ENCODE peak calls at places on chromosomes 13 and 19, in four cellular contexts. One of them, this sample, is unnamed.
A peak's percentile ranks its signal among the peaks of the same experiment; 100 is the strongest.

GRCh38 chr13:50677687-50678463 is 165.6 kb downstream of the DLEU7 start:
- DNase-seq in bronchial epithelial cell: no peak
- DNase-seq in neural progenitor cell: no peak
- DNase-seq in tibial artery: no peak
- DNase-seq in this sample: no peak

GRCh38 chr19:38134538-38135149 is 89.4 kb downstream of the DPF1 start:
- DNase-seq in tibial artery: no peak
- DNase-seq in neural progenitor cell: peak; percentile 78
- DNase-seq in bronchial epithelial cell: peak; percentile 50
- DNase-seq in this sample: no peak

GRCh38 chr19:50447053-50447452 is 14.4 kb downstream of the MYBPC2 start:
- DNase-seq in neural progenitor cell: no peak
- DNase-seq in bronchial epithelial cell: no peak
- DNase-seq in tibial artery: no peak
- DNase-seq in this sample: no peak

GRCh38 chr19:5309438-5310204 is 31.0 kb downstream of the PTPRS start:
- DNase-seq in tibial artery: no peak
- DNase-seq in neural progenitor cell: no peak
- DNase-seq in bronchial epithelial cell: no peak
- DNase-seq in this sample: no peak

GRCh38 chr19:6654347-6655310 is 15.3 kb downstream of the TNFSF14 start:
- DNase-seq in neural progenitor cell: no peak
- DNase-seq in bronchial epithelial cell: no peak
- DNase-seq in tibial artery: no peak
- DNase-seq in this sample: no peak

GRCh38 chr13:113929628-113930615 is 44.0 kb downstream of the C13orf46 start:
- DNase-seq in neural progenitor cell: no peak
- DNase-seq in bronchial epithelial cell: no peak
- DNase-seq in tibial artery: peak; percentile 33
- DNase-seq in this sample: peak; percentile 57

GRCh38 chr13:100209857-100210580 is 121.1 kb downstream of the PCCA start:
- DNase-seq in bronchial epithelial cell: peak; percentile 84
- DNase-seq in tibial artery: no peak
- DNase-seq in neural progenitor cell: no peak
- DNase-seq in this sample: no peak

GRCh38 chr19:13872695-13873389 is 4.1 kb upstream of the NANOS3 start:
- DNase-seq in bronchial epithelial cell: no peak
- DNase-seq in neural progenitor cell: peak; percentile 89
- DNase-seq in tibial artery: no peak
- DNase-seq in this sample: no peak

GRCh38 chr13:109510036-109510435 is 276.3 kb downstream of the IRS2 start:
- DNase-seq in bronchial epithelial cell: no peak
- DNase-seq in tibial artery: no peak
- DNase-seq in neural progenitor cell: no peak
- DNase-seq in this sample: no peak

GRCh38 chr19:7535035-7535992 is at the start of gene PNPLA6:
- DNase-seq in neural progenitor cell: peak; percentile 98
- DNase-seq in bronchial epithelial cell: peak; percentile 82
- DNase-seq in tibial artery: peak; percentile 94
- DNase-seq in this sample: peak; percentile 98

GRCh38 chr13:76646946-76647345 is 239.3 kb downstream of the KCTD12 start:
- DNase-seq in tibial artery: no peak
- DNase-seq in bronchial epithelial cell: no peak
- DNase-seq in neural progenitor cell: no peak
- DNase-seq in this sample: no peak

GRCh38 chr13:28753208-28753892 is 34.6 kb upstream of the SLC46A3 start:
- DNase-seq in bronchial epithelial cell: peak; percentile 91
- DNase-seq in neural progenitor cell: no peak
- DNase-seq in tibial artery: peak; percentile 58
- DNase-seq in this sample: peak; percentile 69

GRCh38 chr19:33414667-33415605 is 41.4 kb downstream of the CEBPG start:
- DNase-seq in neural progenitor cell: no peak
- DNase-seq in bronchial epithelial cell: no peak
- DNase-seq in tibial artery: no peak
- DNase-seq in this sample: no peak

GRCh38 chr19:19661675-19662251 is 1.7 kb downstream of the ATP13A1 start:
- DNase-seq in bronchial epithelial cell: no peak
- DNase-seq in tibial artery: no peak
- DNase-seq in neural progenitor cell: peak; percentile 87
- DNase-seq in this sample: no peak

GRCh38 chr19:33227242-33227650 is 1.6 kb upstream of the SLC7A10 start:
- DNase-seq in tibial artery: no peak
- DNase-seq in neural progenitor cell: no peak
- DNase-seq in bronchial epithelial cell: no peak
- DNase-seq in this sample: peak; percentile 84

GRCh38 chr13:33676700-33677048 is 141.3 kb upstream of the RFC3 start:
- DNase-seq in bronchial epithelial cell: peak; percentile 66
- DNase-seq in tibial artery: peak; percentile 54
- DNase-seq in neural progenitor cell: no peak
- DNase-seq in this sample: no peak

GRCh38 chr19:8631425-8631819 is 989 bp downstream of the NFILZ start:
- DNase-seq in bronchial epithelial cell: no peak
- DNase-seq in tibial artery: no peak
- DNase-seq in neural progenitor cell: peak; percentile 87
- DNase-seq in this sample: no peak

GRCh38 chr19:10299545-10300458 is 9.8 kb downstream of the ZGLP1 start:
- DNase-seq in neural progenitor cell: no peak
- DNase-seq in bronchial epithelial cell: no peak
- DNase-seq in tibial artery: no peak
- DNase-seq in this sample: no peak

GRCh38 chr13:50722437-50723125 is 120.9 kb downstream of the DLEU7 start:
- DNase-seq in neural progenitor cell: no peak
- DNase-seq in bronchial epithelial cell: peak; percentile 68
- DNase-seq in tibial artery: no peak
- DNase-seq in this sample: no peak

GRCh38 chr13:25394661-25395060 is 22.9 kb downstream of the ATP8A2 start:
- DNase-seq in tibial artery: no peak
- DNase-seq in neural progenitor cell: no peak
- DNase-seq in bronchial epithelial cell: no peak
- DNase-seq in this sample: no peak

GRCh38 chr19:31562916-31563626 is 213.8 kb upstream of the TSHZ3 start:
- DNase-seq in tibial artery: no peak
- DNase-seq in neural progenitor cell: no peak
- DNase-seq in bronchial epithelial cell: no peak
- DNase-seq in this sample: no peak

GRCh38 chr19:11195169-11195568 is 2.2 kb downstream of the KANK2 start:
- DNase-seq in tibial artery: no peak
- DNase-seq in neural progenitor cell: no peak
- DNase-seq in bronchial epithelial cell: no peak
- DNase-seq in this sample: no peak

GRCh38 chr19:41590945-41591344 is 15.0 kb downstream of the CEACAM21 start:
- DNase-seq in bronchial epithelial cell: no peak
- DNase-seq in tibial artery: no peak
- DNase-seq in neural progenitor cell: no peak
- DNase-seq in this sample: no peak

GRCh38 chr19:41589371-41589770 is 13.4 kb downstream of the CEACAM21 start:
- DNase-seq in bronchial epithelial cell: no peak
- DNase-seq in neural progenitor cell: no peak
- DNase-seq in tibial artery: no peak
- DNase-seq in this sample: no peak

GRCh38 chr19:41595258-41595889 is 19.4 kb downstream of the CEACAM21 start:
- DNase-seq in neural progenitor cell: peak; percentile 35
- DNase-seq in bronchial epithelial cell: peak; percentile 83
- DNase-seq in tibial artery: no peak
- DNase-seq in this sample: no peak

GRCh38 chr19:41588497-41589209 is 12.7 kb downstream of the CEACAM21 start:
- DNase-seq in tibial artery: no peak
- DNase-seq in bronchial epithelial cell: peak; percentile 34
- DNase-seq in neural progenitor cell: peak; percentile 46
- DNase-seq in this sample: no peak

GRCh38 chr19:41591951-41592562 is 16.1 kb downstream of the CEACAM21 start:
- DNase-seq in tibial artery: no peak
- DNase-seq in bronchial epithelial cell: no peak
- DNase-seq in neural progenitor cell: no peak
- DNase-seq in this sample: no peak
- H3K27me3 ChIP-seq in tibial artery: peaks cover 13% of the 10 kb centered on the region
- H3K27me3 ChIP-seq in bronchial epithelial cell: peaks cover 2% of the 10 kb centered on the region
- H3K27me3 ChIP-seq in neural progenitor cell: no peaks in the 10 kb centered on the region
- H3K27me3 ChIP-seq in this sample: peaks cover 18% of the 10 kb centered on the region

GRCh38 chr19:55578031-55578760 is 2.5 kb downstream of the ZNF579 start:
- DNase-seq in bronchial epithelial cell: no peak
- DNase-seq in neural progenitor cell: no peak
- DNase-seq in tibial artery: no peak
- DNase-seq in this sample: no peak

GRCh38 chr19:55580628-55581144 is at the start of gene ZNF579:
- DNase-seq in neural progenitor cell: peak; percentile 87
- DNase-seq in tibial artery: peak; percentile 80
- DNase-seq in bronchial epithelial cell: peak; percentile 59
- DNase-seq in this sample: peak; percentile 93

GRCh38 chr19:55579766-55580621 is 654 bp downstream of the ZNF579 start:
- DNase-seq in bronchial epithelial cell: no peak
- DNase-seq in tibial artery: no peak
- DNase-seq in neural progenitor cell: peak; percentile 56
- DNase-seq in this sample: no peak

GRCh38 chr19:55581145-55581827 is 638 bp upstream of the ZNF579 start:
- DNase-seq in neural progenitor cell: peak; percentile 49
- DNase-seq in bronchial epithelial cell: no peak
- DNase-seq in tibial artery: no peak
- DNase-seq in this sample: no peak

GRCh38 chr19:55578761-55579747 is 1.6 kb downstream of the ZNF579 start:
- DNase-seq in bronchial epithelial cell: no peak
- DNase-seq in neural progenitor cell: no peak
- DNase-seq in tibial artery: no peak
- DNase-seq in this sample: no peak
- H3K4me3 ChIP-seq in bronchial epithelial cell: no peak overlapping the region
- H3K4me3 ChIP-seq in neural progenitor cell: peak overlapping the region; percentile 87
- H3K4me3 ChIP-seq in tibial artery: no peak overlapping the region
- H3K4me3 ChIP-seq in this sample: peak overlapping the region; percentile 89

GRCh38 chr13:111421216-111421615 is 100.8 kb downstream of the TEX29 start:
- DNase-seq in neural progenitor cell: no peak
- DNase-seq in bronchial epithelial cell: no peak
- DNase-seq in tibial artery: no peak
- DNase-seq in this sample: no peak

GRCh38 chr13:111415216-111415615 is 94.8 kb downstream of the TEX29 start:
- DNase-seq in tibial artery: no peak
- DNase-seq in neural progenitor cell: peak; percentile 82
- DNase-seq in bronchial epithelial cell: no peak
- DNase-seq in this sample: no peak

GRCh38 chr13:111415765-111416164 is 95.3 kb downstream of the TEX29 start:
- DNase-seq in bronchial epithelial cell: no peak
- DNase-seq in tibial artery: no peak
- DNase-seq in neural progenitor cell: no peak
- DNase-seq in this sample: no peak

GRCh38 chr13:111420113-111420876 is 99.9 kb downstream of the TEX29 start:
- DNase-seq in bronchial epithelial cell: no peak
- DNase-seq in tibial artery: no peak
- DNase-seq in neural progenitor cell: no peak
- DNase-seq in this sample: no peak

GRCh38 chr13:111418101-111418500 is 97.7 kb downstream of the TEX29 start:
- DNase-seq in neural progenitor cell: no peak
- DNase-seq in bronchial epithelial cell: no peak
- DNase-seq in tibial artery: no peak
- DNase-seq in this sample: no peak
- H3K27me3 ChIP-seq in neural progenitor cell: no peaks in the 10 kb centered on the region
- H3K27me3 ChIP-seq in bronchial epithelial cell: no peaks in the 10 kb centered on the region
- H3K27me3 ChIP-seq in tibial artery: peaks cover 15% of the 10 kb centered on the region
- H3K27me3 ChIP-seq in this sample: peaks cover 13% of the 10 kb centered on the region

GRCh38 chr19:44611812-44612295 is 1.5 kb upstream of the IGSF23 start:
- DNase-seq in tibial artery: no peak
- DNase-seq in bronchial epithelial cell: no peak
- DNase-seq in neural progenitor cell: no peak
- DNase-seq in this sample: no peak
- H3K4me3 ChIP-seq in tibial artery: no peak overlapping the region
- H3K4me3 ChIP-seq in bronchial epithelial cell: no peak overlapping the region
- H3K4me3 ChIP-seq in neural progenitor cell: no peak overlapping the region
- H3K4me3 ChIP-seq in this sample: no peak overlapping the region

GRCh38 chr13:73533111-73533510 is 474.3 kb downstream of the KLF5 start:
- DNase-seq in neural progenitor cell: no peak
- DNase-seq in bronchial epithelial cell: no peak
- DNase-seq in tibial artery: no peak
- DNase-seq in this sample: no peak

GRCh38 chr13:73531014-73531413 is 472.2 kb downstream of the KLF5 start:
- DNase-seq in bronchial epithelial cell: no peak
- DNase-seq in tibial artery: no peak
- DNase-seq in neural progenitor cell: no peak
- DNase-seq in this sample: no peak

GRCh38 chr13:73536865-73537264 is 478.1 kb downstream of the KLF5 start:
- DNase-seq in bronchial epithelial cell: peak; percentile 38
- DNase-seq in neural progenitor cell: no peak
- DNase-seq in tibial artery: no peak
- DNase-seq in this sample: no peak

GRCh38 chr13:73535341-73535740 is 476.5 kb downstream of the KLF5 start:
- DNase-seq in neural progenitor cell: no peak
- DNase-seq in tibial artery: no peak
- DNase-seq in bronchial epithelial cell: peak; percentile 63
- DNase-seq in this sample: no peak

DNA sequence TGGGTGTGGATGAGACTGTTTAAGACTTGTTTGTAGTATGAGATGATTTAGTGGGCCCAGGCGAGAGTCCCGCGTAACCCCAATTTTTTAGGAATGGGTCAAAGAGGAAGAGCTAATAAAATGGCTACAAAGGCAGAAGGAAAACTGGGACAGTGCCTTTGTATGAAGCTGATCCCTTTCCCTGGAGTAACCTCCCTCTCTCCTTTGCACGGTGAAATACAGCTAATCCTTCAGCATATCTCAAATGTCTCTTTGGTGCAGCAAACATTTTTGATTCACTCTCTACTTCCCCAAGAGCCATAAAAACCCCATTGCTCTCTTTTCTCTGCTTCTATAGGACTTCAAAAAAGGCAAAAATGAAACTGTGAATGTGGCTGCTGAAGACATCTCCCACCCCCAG is 473.8 kb downstream of the KLF5 start:
- DNase-seq in neural progenitor cell: no peak
- DNase-seq in bronchial epithelial cell: no peak
- DNase-seq in tibial artery: no peak
- DNase-seq in this sample: no peak
- H3K27me3 ChIP-seq in neural progenitor cell: no peaks in the 10 kb centered on the region
- H3K27me3 ChIP-seq in bronchial epithelial cell: no peaks in the 10 kb centered on the region
- H3K27me3 ChIP-seq in tibial artery: no peaks in the 10 kb centered on the region
- H3K27me3 ChIP-seq in this sample: no peaks in the 10 kb centered on the region

DNA sequence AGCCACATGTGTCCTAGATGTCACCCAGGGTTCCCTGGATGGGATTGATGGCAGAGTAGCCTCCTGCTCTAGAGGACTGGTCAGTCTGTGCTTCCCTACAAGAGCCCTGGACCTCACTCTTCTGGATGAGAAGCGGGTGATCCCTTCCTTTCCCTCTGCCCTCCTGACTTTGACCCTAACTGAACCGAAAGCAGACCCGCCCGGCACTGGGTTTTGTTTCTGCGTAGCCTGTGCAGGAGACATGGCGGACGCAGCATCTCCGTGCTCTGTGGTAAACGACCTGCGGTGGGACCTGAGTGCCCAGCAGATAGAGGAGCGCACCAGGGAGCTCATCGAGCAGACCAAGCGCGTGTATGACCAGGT is 4.9 kb downstream of the THOP1 start:
- DNase-seq in neural progenitor cell: no peak
- DNase-seq in tibial artery: no peak
- DNase-seq in bronchial epithelial cell: no peak
- DNase-seq in this sample: no peak
- H3K4me3 ChIP-seq in neural progenitor cell: no peak overlapping the region
- H3K4me3 ChIP-seq in tibial artery: no peak overlapping the region
- H3K4me3 ChIP-seq in bronchial epithelial cell: no peak overlapping the region
- H3K4me3 ChIP-seq in this sample: no peak overlapping the region

This sample was measured in upper lobe of right lung.